ENCODE peak calls at places on chromosomes 13 and 19, in nine cellular contexts. O, F, U, B, I, G, L, K and R are unnamed samples.

GRCh38 chr19:45716314-45717130 is 14.2 kb downstream of the FBXO46 start:
- DNase-seq in O (no peak), F (no peak), U (no peak), B (peak), I (no peak), G (no peak), L (no peak), K (no peak), R (no peak)

GRCh38 chr13:65594255-65594654 is 1635.9 kb downstream of the PCDH9 start:
- DNase-seq in O (no peak), F (no peak), U (peak), B (no peak), I (no peak), G (no peak), L (no peak), K (no peak), R (no peak)

GRCh38 chr13:37270206-37271001 is 164.9 kb upstream of the CSNK1A1L start:
- DNase-seq in O (no peak), F (no peak), U (no peak), B (no peak), I (no peak), G (no peak), L (no peak), K (no peak), R (no peak)

GRCh38 chr13:27510082-27510481 is 59.7 kb upstream of the MTIF3 start:
- DNase-seq in O (no peak), F (no peak), U (no peak), B (no peak), I (no peak), G (no peak), L (no peak), K (no peak), R (no peak)

GRCh38 chr13:38213307-38213706 is 136.3 kb upstream of the UFM1 start:
- DNase-seq in O (no peak), F (no peak), U (peak), B (no peak), I (no peak), G (no peak), L (no peak), K (no peak), R (no peak)

GRCh38 chr13:85825454-85825853 is 26.2 kb upstream of the SLITRK6 start:
- DNase-seq in O (no peak), F (no peak), U (peak), B (no peak), I (no peak), G (no peak), L (no peak), K (no peak), R (no peak)

GRCh38 chr19:392375-392970 is 16.5 kb downstream of the C2CD4C start:
- DNase-seq in O (no peak), F (no peak), U (no peak), B (no peak), I (no peak), G (no peak), L (no peak), K (no peak), R (peak)

GRCh38 chr13:27005556-27005955 is 166.1 kb downstream of the USP12 start:
- DNase-seq in O (no peak), F (no peak), U (no peak), B (no peak), I (no peak), G (no peak), L (no peak), K (no peak), R (no peak)

GRCh38 chr13:79373916-79374315 is 32.1 kb downstream of the RBM26 start:
- DNase-seq in O (no peak), F (no peak), U (no peak), B (no peak), I (no peak), G (no peak), L (no peak), K (no peak), R (no peak)

GRCh38 chr19:35251456-35251855 is 2.7 kb downstream of the LSR start:
- DNase-seq in O (no peak), F (no peak), U (no peak), B (no peak), I (no peak), G (no peak), L (no peak), K (no peak), R (no peak)

GRCh38 chr19:43438291-43439162 is 23.8 kb downstream of the TEX101 start:
- DNase-seq in O (no peak), F (no peak), U (no peak), B (no peak), I (peak), G (no peak), L (no peak), K (no peak), R (peak)

GRCh38 chr19:6048808-6049405 is 61.4 kb downstream of the RFX2 start:
- DNase-seq in O (peak), F (peak), U (peak), B (peak), I (peak), G (no peak), L (peak), K (peak), R (peak)

GRCh38 chr19:14475251-14476073 is at the start of gene PTGER1:
- DNase-seq in O (peak), F (no peak), U (peak), B (no peak), I (no peak), G (no peak), L (peak), K (no peak), R (no peak)

GRCh38 chr13:99357920-99358319 is 50.7 kb upstream of the GPR183 start:
- DNase-seq in O (no peak), F (no peak), U (no peak), B (no peak), I (no peak), G (no peak), L (no peak), K (no peak), R (no peak)

GRCh38 chr19:19900574-19901444 is at the start of gene ZNF93:
- DNase-seq in O (peak), F (peak), U (peak), B (peak), I (no peak), G (peak), L (peak), K (peak), R (peak)

GRCh38 chr13:113513761-113514160 is 23.2 kb upstream of the DCUN1D2 start:
- DNase-seq in O (no peak), F (no peak), U (no peak), B (no peak), I (no peak), G (no peak), L (no peak), K (no peak), R (no peak)

GRCh38 chr13:41919031-41919740 is 41.7 kb downstream of the VWA8 start:
- DNase-seq in O (no peak), F (no peak), U (no peak), B (no peak), I (no peak), G (no peak), L (no peak), K (no peak), R (no peak)

GRCh38 chr19:44776402-44777096 is 1.1 kb upstream of the CBLC start:
- DNase-seq in O (no peak), F (no peak), U (no peak), B (no peak), I (no peak), G (no peak), L (no peak), K (no peak), R (no peak)

GRCh38 chr13:27712421-27712820 is 79.9 kb upstream of the GSX1 start:
- DNase-seq in O (no peak), F (no peak), U (no peak), B (peak), I (peak), G (no peak), L (no peak), K (no peak), R (no peak)

GRCh38 chr19:50815443-50815842 is 8.1 kb downstream of the KLK1 start:
- DNase-seq in O (no peak), F (no peak), U (no peak), B (no peak), I (no peak), G (no peak), L (no peak), K (no peak), R (no peak)

GRCh38 chr13:44506251-44506650 is 69.9 kb downstream of the TSC22D1 start:
- DNase-seq in O (no peak), F (no peak), U (no peak), B (no peak), I (no peak), G (no peak), L (no peak), K (no peak), R (no peak)

GRCh38 chr19:50482271-50482855 is 5.7 kb upstream of the GARIN5A start:
- DNase-seq in O (no peak), F (no peak), U (no peak), B (no peak), I (no peak), G (no peak), L (no peak), K (no peak), R (peak)

GRCh38 chr19:31639306-31639705 is 290.1 kb upstream of the TSHZ3 start:
- DNase-seq in O (no peak), F (no peak), U (no peak), B (no peak), I (no peak), G (no peak), L (no peak), K (no peak), R (no peak)

GRCh38 chr13:112842931-112843391 is 126.1 kb upstream of the MCF2L start:
- DNase-seq in O (no peak), F (no peak), U (no peak), B (no peak), I (no peak), G (no peak), L (no peak), K (no peak), R (no peak)

GRCh38 chr19:42831221-42832019 is 48.1 kb downstream of the PSG1 start:
- DNase-seq in O (no peak), F (no peak), U (peak), B (no peak), I (no peak), G (no peak), L (no peak), K (no peak), R (no peak)

GRCh38 chr19:1774999-1775772 is 21.9 kb downstream of the ONECUT3 start:
- DNase-seq in O (no peak), F (no peak), U (peak), B (no peak), I (no peak), G (no peak), L (peak), K (no peak), R (no peak)

GRCh38 chr13:114285166-114285808 is 3.9 kb downstream of the UPF3A start:
- DNase-seq in O (no peak), F (no peak), U (peak), B (no peak), I (no peak), G (no peak), L (no peak), K (no peak), R (no peak)

GRCh38 chr19:13001502-13002388 is 6.5 kb downstream of the NFIX start:
- DNase-seq in O (no peak), F (no peak), U (peak), B (no peak), I (no peak), G (peak), L (no peak), K (no peak), R (peak)

GRCh38 chr13:30047154-30047874 is 196.9 kb upstream of the UBL3 start:
- DNase-seq in O (no peak), F (no peak), U (no peak), B (no peak), I (no peak), G (no peak), L (no peak), K (no peak), R (no peak)

GRCh38 chr19:33767898-33768413 is 28.7 kb upstream of the KCTD15 start:
- DNase-seq in O (peak), F (no peak), U (peak), B (peak), I (peak), G (no peak), L (peak), K (no peak), R (no peak)

GRCh38 chr19:49884760-49885159 is 7.3 kb downstream of the TBC1D17 start:
- DNase-seq in O (no peak), F (no peak), U (no peak), B (no peak), I (no peak), G (no peak), L (no peak), K (no peak), R (no peak)

GRCh38 chr19:33299061-33299665 is 3.2 kb downstream of the CEBPA start:
- DNase-seq in O (no peak), F (no peak), U (no peak), B (no peak), I (no peak), G (no peak), L (no peak), K (no peak), R (no peak)